ENCODE peak calls at places on chromosomes 5 and 9, in ten cellular contexts. R is stimulated activated CD8-positive, alpha-beta memory T cell treated with anti-CD3 and anti-CD28 coated beads, Interleukin-2, amount 100 ng/mL, for 48 hours; P is cerebellum; U is HTR-8/SVneo; N is NCI-H2081; T is effector memory CD8-positive, alpha-beta T cell; X is D721Med; A is NCI-H345; E is NAMALWA; D is hypothalamus. Y is an unnamed sample.

GRCh38 chr5:134569758-134570364 is 44.4 kb downstream of the JADE2 start:
- DNase-seq in P (no peak), N (no peak), U (no peak), X (no peak), R (no peak), A (no peak), E (no peak), T (no peak), D (no peak), Y (no peak)

GRCh38 chr5:16800477-16800876 is 135.6 kb downstream of the MYO10 start:
- DNase-seq in X (no peak), R (no peak), U (no peak), N (no peak), D (no peak), E (no peak), P (no peak), T (no peak), A (no peak), Y (no peak)

GRCh38 chr5:61280205-61280604 is 51.9 kb upstream of the ZSWIM6 start:
- DNase-seq in U (no peak), N (peak), A (peak), T (no peak), E (peak), X (no peak), D (no peak), P (no peak), R (no peak), Y (no peak)

GRCh38 chr9:70049672-70050271 is 6.1 kb downstream of the MAMDC2 start:
- DNase-seq in U (no peak), T (no peak), D (no peak), E (no peak), P (peak), A (no peak), X (no peak), R (no peak), N (no peak), Y (no peak)

GRCh38 chr5:168047043-168047668 is 244.3 kb upstream of the WWC1 start:
- DNase-seq in T (no peak), D (peak), E (peak), P (peak), N (peak), U (peak), X (peak), R (no peak), A (peak), Y (peak)

GRCh38 chr9:89523948-89524347 is 26.0 kb upstream of the SEMA4D start:
- DNase-seq in D (no peak), N (no peak), U (no peak), T (peak), P (no peak), E (no peak), A (no peak), X (no peak), R (no peak), Y (no peak)

GRCh38 chr9:93599571-93600403 is 23.4 kb downstream of the PHF2 start:
- DNase-seq in P (no peak), X (no peak), U (no peak), D (no peak), R (no peak), E (no peak), A (peak), T (no peak), N (peak), Y (no peak)

GRCh38 chr5:159489779-159490178 is 159.5 kb upstream of the IL12B start:
- DNase-seq in N (no peak), X (no peak), T (no peak), A (no peak), P (no peak), R (no peak), E (peak), D (no peak), U (no peak), Y (no peak)

GRCh38 chr9:128382261-128382660 is 11.1 kb downstream of the URM1 start:
- DNase-seq in T (no peak), P (no peak), A (no peak), R (no peak), D (peak), N (no peak), U (no peak), E (no peak), X (no peak), Y (no peak)

GRCh38 chr9:109206670-109207069 is 39.6 kb upstream of the FRRS1L start:
- DNase-seq in X (no peak), N (no peak), A (no peak), R (peak), T (no peak), E (no peak), U (no peak), P (no peak), D (no peak), Y (no peak)

GRCh38 chr5:108655750-108656450 is 91.8 kb upstream of the FER start:
- DNase-seq in N (no peak), U (peak), T (no peak), D (no peak), P (no peak), A (no peak), R (no peak), E (no peak), X (no peak), Y (no peak)

GRCh38 chr5:150208187-150209015 is 18.5 kb downstream of the SLC6A7 start:
- DNase-seq in T (no peak), P (no peak), R (no peak), E (no peak), U (peak), X (no peak), A (no peak), D (no peak), N (no peak), Y (no peak)

GRCh38 chr9:112545237-112545636 is 58.6 kb downstream of the KIAA1958 start:
- DNase-seq in A (no peak), N (no peak), T (no peak), X (no peak), E (no peak), U (no peak), P (no peak), R (no peak), D (no peak), Y (no peak)

GRCh38 chr9:68740561-68740960 is 35.5 kb downstream of the PIP5K1B start:
- DNase-seq in A (no peak), E (no peak), T (no peak), N (peak), X (no peak), P (no peak), R (no peak), U (no peak), D (no peak), Y (no peak)

GRCh38 chr5:138635268-138635667 is 60.1 kb upstream of the HSPA9 start:
- DNase-seq in D (no peak), T (no peak), P (no peak), X (no peak), R (no peak), U (no peak), E (no peak), N (no peak), A (no peak), Y (no peak)

GRCh38 chr5:147949711-147950573 is 43.6 kb upstream of the C5orf46 start:
- DNase-seq in D (no peak), U (peak), E (peak), N (peak), X (peak), T (no peak), P (peak), A (peak), R (no peak), Y (peak)

GRCh38 chr9:89143266-89143665 is 35.4 kb downstream of the SHC3 start:
- DNase-seq in U (no peak), A (no peak), D (no peak), R (no peak), N (no peak), X (no peak), T (no peak), P (no peak), E (no peak), Y (no peak)

GRCh38 chr5:98638701-98639100 is 134.8 kb upstream of the RGMB start:
- DNase-seq in A (no peak), P (no peak), U (no peak), R (no peak), N (no peak), D (no peak), E (no peak), T (no peak), X (no peak), Y (no peak)

Y was measured in NCI-H1930.